ENCODE peak calls at places on chromosomes 16 and 17, in four cellular contexts. K, X, L and T are unnamed samples.

GRCh38 chr17:17069849-17070248 is 27.6 kb downstream of the MPRIP start:
- DNase-seq in L (no peak), X (no peak), K (no peak), T (no peak)

GRCh38 chr16:29831490-29831889 is 11.2 kb downstream of the MVP start:
- DNase-seq in L (no peak), X (no peak), K (no peak), T (no peak)

GRCh38 chr17:75181608-75182318 is 996 bp downstream of the SUMO2 start:
- DNase-seq in L (peak), X (peak), K (peak), T (peak)

GRCh38 chr17:67559381-67559966 is 158.3 kb upstream of the NOL11 start:
- DNase-seq in X (no peak), K (no peak), L (no peak), T (no peak)

GRCh38 chr17:39759204-39759603 is 21.5 kb downstream of the GRB7 start:
- DNase-seq in K (no peak), X (no peak), L (no peak), T (no peak)

GRCh38 chr16:12027091-12027490 is 50.6 kb downstream of the SNX29 start:
- DNase-seq in L (no peak), K (no peak), X (peak), T (no peak)

GRCh38 chr17:15119928-15120327 is 145.2 kb downstream of the PMP22 start:
- DNase-seq in K (no peak), L (no peak), X (no peak), T (no peak)

GRCh38 chr17:77369544-77369971 is 228.8 kb downstream of the SEC14L1 start:
- DNase-seq in L (no peak), K (no peak), X (no peak), T (no peak)

GRCh38 chr16:72836985-72837384 is 210.9 kb downstream of the ZFHX3 start:
- DNase-seq in X (no peak), K (no peak), L (no peak), T (no peak)

GRCh38 chr17:75152971-75153853 is 1.1 kb downstream of the JPT1 start:
- DNase-seq in L (no peak), X (peak), K (peak), T (no peak)

GRCh38 chr17:67401598-67402504 is 24.8 kb downstream of the PITPNC1 start:
- DNase-seq in L (no peak), K (no peak), X (no peak), T (no peak)

GRCh38 chr17:49437696-49438438 is 23.2 kb upstream of the PHB1 start:
- DNase-seq in K (no peak), X (no peak), L (no peak), T (no peak)

GRCh38 chr17:3852561-3852960 is 6.5 kb upstream of the NCBP3 start:
- DNase-seq in X (no peak), K (no peak), L (no peak), T (no peak)

GRCh38 chr16:30358577-30358936 is 3.4 kb upstream of the CD2BP2 start:
- DNase-seq in K (no peak), L (no peak), X (no peak), T (no peak)

GRCh38 chr17:49108318-49108717 is 24.3 kb upstream of the B4GALNT2 start:
- DNase-seq in L (no peak), X (no peak), K (no peak), T (no peak)

GRCh38 chr17:14203392-14203791 is 33.3 kb downstream of the CDRT15 start:
- DNase-seq in K (no peak), X (no peak), L (no peak), T (peak)

GRCh38 chr17:17856386-17856785 is 19.6 kb upstream of the SREBF1 start:
- DNase-seq in X (no peak), L (no peak), K (no peak), T (no peak)

GRCh38 chr16:89094252-89094901 is 725 bp downstream of the ACSF3 start:
- DNase-seq in K (no peak), X (peak), L (no peak), T (peak)

GRCh38 chr16:30005341-30006094 is 5.3 kb downstream of the DOC2A start:
- DNase-seq in X (peak), L (peak), K (no peak), T (peak)

GRCh38 chr16:54654429-54654828 is 276.2 kb upstream of the IRX5 start:
- DNase-seq in X (no peak), L (no peak), K (no peak), T (no peak)

GRCh38 chr16:14196011-14196410 is 124.9 kb downstream of the MRTFB start:
- DNase-seq in L (no peak), X (peak), K (no peak), T (no peak)

GRCh38 chr16:89581861-89582563 is 6.5 kb downstream of the CPNE7 start:
- DNase-seq in X (no peak), L (no peak), K (no peak), T (no peak)